ENCODE peak calls at places on chromosome 7, in ten cellular contexts. A is fibroblast of villous mesenchyme; N is activated effector memory CD4-positive, alpha-beta T cell treated with anti-CD3 and anti-CD28 coated beads, Interleukin-2, amount 50 U/mL, for 16 hours; P is K562; O is epithelial cell of esophagus; Z is iris pigment epithelial cell; H is SJSA1; D is NCI-H1417; S is heart left ventricle; C is stimulated activated naive B cell treated with anti-CD40 and anti-IgM and Interleukin-4, amounts not matched to agents 10 μg/mL and 1 μg/mL and 100 μg/mL, for 72 hours. U is an unnamed sample.

GRCh38 chr7:157653827-157654207 is 317.0 kb downstream of the DNAJB6 start:
- DNase-seq in A (no peak), N (no peak), P (no peak), O (no peak), Z (no peak), H (no peak), D (no peak), S (no peak), C (no peak), U (no peak)

GRCh38 chr7:31066516-31067130 is 14.5 kb downstream of the ADCYAP1R1 start:
- DNase-seq in A (no peak), N (peak; percentile 61), P (no peak), O (no peak), Z (no peak), H (no peak), D (no peak), S (no peak), C (no peak), U (no peak)

GRCh38 chr7:152956006-152956405 is 196.5 kb downstream of the ACTR3B start:
- DNase-seq in A (no peak), N (no peak), P (no peak), O (no peak), Z (no peak), H (no peak), D (no peak), S (no peak), C (no peak), U (no peak)

GRCh38 chr7:122425731-122426130 is 121.2 kb upstream of the FEZF1 start:
- DNase-seq in A (no peak), N (no peak), P (no peak), O (no peak), Z (no peak), H (no peak), D (no peak), S (no peak), C (no peak), U (no peak)

GRCh38 chr7:8714791-8715190 is 281.4 kb downstream of the NXPH1 start:
- DNase-seq in A (no peak), N (no peak), P (no peak), O (no peak), Z (no peak), H (no peak), D (no peak), S (no peak), C (no peak), U (no peak)

GRCh38 chr7:47088329-47089067 is 493.4 kb downstream of the TNS3 start:
- DNase-seq in A (peak; percentile 74), N (no peak), P (peak; percentile 54), O (peak; percentile 48), Z (peak; percentile 64), H (peak; percentile 63), D (peak; percentile 54), S (peak; percentile 41), C (no peak), U (peak; percentile 18)

GRCh38 chr7:48130658-48131108 is 40.6 kb upstream of the ABCA13 start:
- DNase-seq in A (peak; percentile 80), N (no peak), P (no peak), O (peak; percentile 30), Z (peak; percentile 74), H (no peak), D (no peak), S (no peak), C (no peak), U (peak; percentile 28)

GRCh38 chr7:101728128-101728527 is 89.3 kb upstream of the CUX1 start:
- DNase-seq in A (peak; percentile 20), N (no peak), P (no peak), O (no peak), Z (no peak), H (no peak), D (no peak), S (no peak), C (no peak), U (no peak)

GRCh38 chr7:892648-893593 is 16.6 kb downstream of the GET4 start:
- DNase-seq in A (no peak), N (no peak), P (no peak), O (no peak), Z (no peak), H (no peak), D (no peak), S (no peak), C (no peak), U (no peak)

GRCh38 chr7:38281211-38281610 is 7.8 kb upstream of the TARP start:
- DNase-seq in A (no peak), N (no peak), P (no peak), O (no peak), Z (no peak), H (no peak), D (no peak), S (no peak), C (no peak), U (no peak)

GRCh38 chr7:91899563-91899962 is 19.1 kb upstream of the MTERF1 start:
- DNase-seq in A (no peak), N (no peak), P (no peak), O (no peak), Z (no peak), H (no peak), D (no peak), S (no peak), C (no peak), U (no peak)

GRCh38 chr7:149286811-149287400 is 24.9 kb downstream of the ZNF783 start:
- DNase-seq in A (no peak), N (peak; percentile 60), P (no peak), O (peak; percentile 51), Z (peak; percentile 24), H (no peak), D (no peak), S (no peak), C (no peak), U (no peak)

GRCh38 chr7:139937685-139938084 is 108.6 kb downstream of the TBXAS1 start:
- DNase-seq in A (no peak), N (no peak), P (no peak), O (no peak), Z (no peak), H (no peak), D (no peak), S (no peak), C (no peak), U (no peak)

GRCh38 chr7:2560175-2560695 is 1.5 kb downstream of the IQCE start:
- DNase-seq in A (no peak), N (no peak), P (no peak), O (no peak), Z (no peak), H (no peak), D (no peak), S (no peak), C (no peak), U (no peak)

GRCh38 chr7:16431646-16432424 is 10.5 kb upstream of the CRPPA start:
- DNase-seq in A (peak; percentile 31), N (no peak), P (peak; percentile 65), O (peak; percentile 58), Z (no peak), H (no peak), D (no peak), S (no peak), C (no peak), U (no peak)

GRCh38 chr7:43942997-43943701 is 16.9 kb downstream of the UBE2D4 start:
- DNase-seq in A (no peak), N (no peak), P (no peak), O (peak; percentile 21), Z (no peak), H (no peak), D (no peak), S (no peak), C (no peak), U (no peak)

GRCh38 chr7:34019431-34019830 is 114.1 kb downstream of the BMPER start:
- DNase-seq in A (no peak), N (no peak), P (no peak), O (no peak), Z (no peak), H (no peak), D (peak; percentile 3), S (no peak), C (no peak), U (no peak)

GRCh38 chr7:54992876-54993490 is 25.8 kb upstream of the EGFR start:
- DNase-seq in A (peak; percentile 31), N (no peak), P (no peak), O (no peak), Z (peak; percentile 17), H (no peak), D (no peak), S (no peak), C (no peak), U (no peak)